ENCODE peak calls at places on chromosome 1, in seven cellular contexts. N is stimulated activated CD8-positive, alpha-beta memory T cell treated with anti-CD3 and anti-CD28 coated beads, Interleukin-15, amount 100 ng/mL, for 24 hours; U is CD4-positive, alpha-beta T cell; X is myocyte; B is HEK293T; D is amygdala; O is NCI-H1105. I is an unnamed sample.

GRCh38 chr1:243851129-243851756 is 1.2 kb upstream of the AKT3 start:
- DNase-seq in N (no peak), U (no peak), X (no peak), B (no peak), D (no peak), O (no peak), I (no peak)

GRCh38 chr1:67479146-67479891 is 49.1 kb upstream of the SERBP1 start:
- DNase-seq in N (no peak), U (no peak), X (no peak), B (peak), D (no peak), O (no peak), I (no peak)

GRCh38 chr1:246795094-246795671 is 71.0 kb downstream of the SCCPDH start:
- DNase-seq in N (no peak), U (no peak), X (no peak), B (no peak), D (no peak), O (peak), I (no peak)

GRCh38 chr1:58652351-58653184 is 47.3 kb downstream of the MYSM1 start:
- DNase-seq in N (no peak), U (peak), X (peak), B (peak), D (peak), O (peak), I (no peak)

GRCh38 chr1:14968251-14968812 is 185.2 kb upstream of the TMEM51 start:
- DNase-seq in N (no peak), U (no peak), X (peak), B (no peak), D (no peak), O (no peak), I (no peak)

GRCh38 chr1:246506440-246506784 is 667 bp downstream of the SMYD3 start:
- DNase-seq in N (no peak), U (no peak), X (peak), B (no peak), D (no peak), O (no peak), I (no peak)

GRCh38 chr1:13583964-13584791 is 546 bp downstream of the PDPN start:
- DNase-seq in N (no peak), U (no peak), X (no peak), B (peak), D (no peak), O (peak), I (no peak)

GRCh38 chr1:1347663-1348419 is 1.4 kb downstream of the DVL1 start:
- DNase-seq in N (no peak), U (no peak), X (peak), B (peak), D (no peak), O (no peak), I (no peak)

GRCh38 chr1:240232548-240232947 is 140.9 kb downstream of the FMN2 start:
- DNase-seq in N (no peak), U (no peak), X (no peak), B (no peak), D (no peak), O (no peak), I (no peak)

GRCh38 chr1:218274551-218274950 is 10.5 kb upstream of the RRP15 start:
- DNase-seq in N (no peak), U (no peak), X (no peak), B (no peak), D (no peak), O (no peak), I (no peak)

GRCh38 chr1:240803151-240803550 is 191.2 kb upstream of the GREM2 start:
- DNase-seq in N (no peak), U (no peak), X (no peak), B (no peak), D (no peak), O (no peak), I (no peak)

GRCh38 chr1:209808059-209808494 is 2.1 kb upstream of the IRF6 start:
- DNase-seq in N (no peak), U (no peak), X (peak), B (no peak), D (no peak), O (peak), I (no peak)

GRCh38 chr1:200610846-200611245 is 9.7 kb downstream of the KIF14 start:
- DNase-seq in N (no peak), U (no peak), X (peak), B (no peak), D (no peak), O (no peak), I (no peak)

GRCh38 chr1:110672753-110673108 is 2.0 kb downstream of the KCNA3 start:
- DNase-seq in N (no peak), U (peak), X (no peak), B (no peak), D (no peak), O (no peak), I (no peak)

GRCh38 chr1:6183520-6183989 is 3.4 kb upstream of the CHD5 start:
- DNase-seq in N (no peak), U (no peak), X (no peak), B (no peak), D (no peak), O (no peak), I (no peak)

GRCh38 chr1:51575406-51576084 is 41.3 kb upstream of the OSBPL9 start:
- DNase-seq in N (no peak), U (no peak), X (peak), B (peak), D (no peak), O (no peak), I (no peak)

GRCh38 chr1:52635321-52636089 is 2.5 kb downstream of the SHISAL2A start:
- DNase-seq in N (no peak), U (no peak), X (no peak), B (no peak), D (no peak), O (no peak), I (no peak)

GRCh38 chr1:116556289-116557006 is 14.4 kb downstream of the CD58 start:
- DNase-seq in N (peak), U (peak), X (peak), B (no peak), D (no peak), O (no peak), I (no peak)

I was measured in activated B cell treated with CpG ODN at 0.5 μM for 24 hours.